ENCODE peak calls at places on chromosomes 16 and 17, in nine cellular contexts. O is A549, K is NB4, D is esophagus muscularis mucosa, F is IMR-90, R is gastrocnemius medialis, V is lower leg skin, M is uterus, G is ovary. C is an unnamed sample.

GRCh38 chr16:51151435-51151950 is 423 bp upstream of the SALL1 start:
- DNase-seq in O (no peak), K (no peak), D (no peak), F (peak), R (no peak), V (no peak), M (peak), G (peak), C (no peak)

GRCh38 chr16:70573451-70574121 is 50.0 kb downstream of the SF3B3 start:
- DNase-seq in O (no peak), K (peak), D (no peak), F (peak), R (peak), V (peak), M (no peak), G (no peak), C (no peak)

GRCh38 chr16:973366-973765 is 2.6 kb upstream of the LMF1 start:
- DNase-seq in O (no peak), K (no peak), D (no peak), F (no peak), R (no peak), V (no peak), M (no peak), G (no peak), C (no peak)

GRCh38 chr16:49012961-49013726 is 268.5 kb downstream of the CBLN1 start:
- DNase-seq in O (no peak), K (no peak), D (peak), F (no peak), R (no peak), V (peak), M (peak), G (no peak), C (no peak)

GRCh38 chr16:70395345-70395901 is 43.5 kb downstream of the ST3GAL2 start:
- DNase-seq in O (peak), K (peak), D (no peak), F (peak), R (peak), V (no peak), M (no peak), G (peak), C (peak)

GRCh38 chr17:81902653-81903414 is 796 bp downstream of the NPB start:
- DNase-seq in O (no peak), K (no peak), D (no peak), F (no peak), R (no peak), V (no peak), M (no peak), G (peak), C (no peak)

GRCh38 chr16:2022723-2023097 is 3.1 kb downstream of the NPW start:
- DNase-seq in O (peak), K (no peak), D (no peak), F (peak), R (no peak), V (no peak), M (peak), G (no peak), C (no peak)

GRCh38 chr16:88969361-88969831 is 7.6 kb downstream of the CBFA2T3 start:
- DNase-seq in O (no peak), K (no peak), D (no peak), F (no peak), R (no peak), V (no peak), M (no peak), G (no peak), C (no peak)

GRCh38 chr17:42848093-42848492 is 2.9 kb upstream of the AOC3 start:
- DNase-seq in O (no peak), K (no peak), D (no peak), F (no peak), R (no peak), V (peak), M (no peak), G (no peak), C (no peak)

GRCh38 chr17:57295526-57296023 is 39.3 kb downstream of the MSI2 start:
- DNase-seq in O (no peak), K (no peak), D (no peak), F (peak), R (no peak), V (no peak), M (no peak), G (no peak), C (no peak)

GRCh38 chr16:47524007-47524405 is 62.9 kb downstream of the PHKB start:
- DNase-seq in O (no peak), K (no peak), D (no peak), F (no peak), R (no peak), V (no peak), M (no peak), G (no peak), C (no peak)

GRCh38 chr17:704111-704864 is 10.4 kb downstream of the VPS53 start:
- DNase-seq in O (no peak), K (no peak), D (no peak), F (no peak), R (no peak), V (no peak), M (no peak), G (no peak), C (no peak)

GRCh38 chr17:51597340-51597739 is 337.0 kb downstream of the UTP18 start:
- DNase-seq in O (no peak), K (no peak), D (no peak), F (no peak), R (no peak), V (no peak), M (no peak), G (no peak), C (no peak)

GRCh38 chr16:79257958-79258490 is 342.5 kb downstream of the MAF start:
- DNase-seq in O (no peak), K (no peak), D (no peak), F (no peak), R (no peak), V (peak), M (no peak), G (no peak), C (no peak)

GRCh38 chr16:75087040-75087979 is 29.3 kb downstream of the LDHD start:
- DNase-seq in O (no peak), K (peak), D (no peak), F (peak), R (peak), V (no peak), M (peak), G (no peak), C (peak)

GRCh38 chr17:13922885-13923284 is 146.4 kb upstream of the COX10 start:
- DNase-seq in O (no peak), K (no peak), D (peak), F (no peak), R (no peak), V (no peak), M (no peak), G (no peak), C (no peak)

GRCh38 chr16:474420-475122 is 49.1 kb downstream of the RAB11FIP3 start:
- DNase-seq in O (no peak), K (no peak), D (no peak), F (no peak), R (no peak), V (no peak), M (no peak), G (no peak), C (no peak)

GRCh38 chr17:80832888-80833583 is 158.6 kb upstream of the CHMP6 start:
- DNase-seq in O (peak), K (peak), D (peak), F (peak), R (peak), V (peak), M (peak), G (peak), C (peak)

GRCh38 chr17:42055003-42055402 is 4.6 kb upstream of the C17orf113 start:
- DNase-seq in O (no peak), K (no peak), D (no peak), F (no peak), R (no peak), V (no peak), M (no peak), G (no peak), C (no peak)

GRCh38 chr17:77308768-77309726 is 168.3 kb downstream of the SEC14L1 start:
- DNase-seq in O (no peak), K (peak), D (no peak), F (peak), R (no peak), V (peak), M (peak), G (no peak), C (peak)

GRCh38 chr16:68444058-68444657 is 4.2 kb downstream of the SMPD3 start:
- DNase-seq in O (no peak), K (peak), D (no peak), F (peak), R (no peak), V (no peak), M (no peak), G (peak), C (no peak)

GRCh38 chr16:76639685-76640289 is 362.6 kb downstream of the CNTNAP4 start:
- DNase-seq in O (peak), K (peak), D (no peak), F (peak), R (no peak), V (no peak), M (no peak), G (no peak), C (peak)

GRCh38 chr17:31313982-31314787 is at the start of gene EVI2B:
- DNase-seq in O (no peak), K (peak), D (no peak), F (peak), R (no peak), V (no peak), M (no peak), G (no peak), C (no peak)

GRCh38 chr16:81567987-81568748 is 123.6 kb downstream of the CMIP start:
- DNase-seq in O (peak), K (peak), D (no peak), F (peak), R (no peak), V (no peak), M (peak), G (peak), C (no peak)

GRCh38 chr17:63827002-63827800 is at the start of the genes FTSJ3 and PSMC5:
- DNase-seq in O (peak), K (peak), D (peak), F (peak), R (peak), V (peak), M (peak), G (peak), C (peak)
- TF ChIP-seq POLR2A in O (peak), K (peak), D (peak), F (peak), R (peak), V (peak), M (peak), G (peak), C (peak)

DNA sequence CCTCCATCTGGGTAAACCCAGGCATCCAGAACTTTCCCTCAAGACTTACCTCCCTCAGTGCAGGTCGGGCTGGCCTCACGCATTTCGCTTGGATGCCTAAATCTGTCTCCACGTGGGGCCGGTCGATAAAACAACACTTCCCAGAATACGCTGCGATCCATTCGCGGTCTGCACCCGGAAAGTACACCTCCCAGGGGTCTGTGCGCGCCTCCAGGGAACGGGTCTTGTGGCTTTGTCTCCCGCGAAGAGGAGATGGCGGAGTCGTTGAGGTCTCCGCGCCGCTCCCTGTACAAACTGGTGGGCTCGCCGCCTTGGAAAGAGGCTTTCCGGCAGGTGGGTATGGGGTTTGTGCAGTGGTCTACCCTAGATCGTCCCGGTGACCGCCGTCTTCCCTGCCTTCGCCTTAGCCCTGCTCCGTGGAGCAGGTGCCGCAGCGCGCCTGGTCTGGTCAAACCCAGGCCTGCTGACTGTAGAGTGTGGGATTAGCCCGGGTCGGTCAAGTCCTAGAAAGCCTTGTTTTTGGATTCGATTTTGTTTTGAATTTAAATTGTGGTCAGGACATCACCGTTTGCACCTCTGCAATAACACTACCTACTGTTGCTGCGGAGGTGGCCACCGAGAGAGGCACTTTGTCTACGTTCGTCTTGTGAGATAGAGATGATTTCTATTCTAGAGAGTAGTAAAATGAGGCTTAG is at the start of gene RPAIN:
- DNase-seq in O (peak), K (peak), D (peak), F (peak), R (peak), V (peak), M (peak), G (peak), C (peak)
- TF ChIP-seq POLR2A in O (peak), K (peak), D (peak), F (no peak), R (peak), V (no peak), M (peak), G (peak), C (peak)

DNA sequence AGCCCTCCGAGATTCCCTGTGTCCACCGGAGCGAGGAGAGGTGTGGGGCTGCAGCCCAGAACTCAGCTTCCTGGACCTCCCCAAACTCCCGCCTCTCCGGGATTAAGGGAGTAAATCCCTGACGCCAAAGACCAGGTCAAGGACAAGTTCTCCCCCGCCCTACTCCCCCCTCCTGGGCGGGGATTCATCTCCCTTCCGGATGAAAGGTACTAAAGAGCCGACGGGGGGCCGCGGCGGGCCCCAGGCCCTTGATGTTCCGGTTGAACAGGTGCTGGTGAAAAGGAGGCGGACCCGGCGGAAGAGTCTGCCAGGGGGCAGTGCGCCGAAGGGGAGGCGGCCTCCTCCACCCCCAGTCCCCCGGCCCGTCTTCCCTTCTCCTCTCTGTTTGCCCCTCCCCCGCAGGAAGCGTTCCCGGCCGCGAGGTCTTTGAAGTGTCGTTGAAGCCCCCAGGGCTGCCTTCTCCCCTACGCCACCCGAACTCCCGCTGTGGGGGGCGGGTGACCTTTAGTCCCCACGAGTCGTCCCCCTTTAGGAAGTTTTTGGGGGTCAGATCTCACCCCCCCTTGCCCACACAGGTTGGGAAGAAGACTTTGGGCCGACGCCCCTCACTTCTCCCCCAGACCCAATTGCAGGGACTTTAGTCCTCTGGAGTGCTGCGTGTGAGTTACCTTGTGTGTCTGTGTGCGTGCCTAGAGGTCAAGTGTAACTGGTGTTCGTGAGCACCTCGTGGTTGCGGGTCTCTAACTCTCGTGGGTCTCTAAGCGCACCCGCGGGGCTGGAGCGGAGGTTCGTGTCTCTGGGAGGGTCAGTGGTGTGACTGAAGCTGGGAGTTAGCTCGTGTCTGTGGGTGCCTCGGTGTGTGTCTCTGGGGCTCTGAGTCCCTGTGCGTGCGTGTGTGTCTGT is 1.1 kb upstream of the MLLT6 start:
- DNase-seq in O (no peak), K (peak), D (peak), F (no peak), R (peak), V (peak), M (peak), G (peak), C (peak)
- TF ChIP-seq POLR2A in O (no peak), K (peak), D (no peak), F (no peak), R (peak), V (no peak), M (peak), G (peak), C (peak)

GRCh38 chr16:84600343-84601229 is 17.3 kb downstream of the COTL1 start:
- DNase-seq in O (no peak), K (peak), D (no peak), F (peak), R (no peak), V (no peak), M (no peak), G (no peak), C (peak)

GRCh38 chr16:84596801-84597517 is 20.9 kb downstream of the COTL1 start:
- DNase-seq in O (no peak), K (no peak), D (no peak), F (no peak), R (no peak), V (no peak), M (no peak), G (no peak), C (no peak)

GRCh38 chr16:84598391-84598750 is 19.5 kb downstream of the COTL1 start:
- DNase-seq in O (no peak), K (no peak), D (no peak), F (no peak), R (no peak), V (no peak), M (no peak), G (no peak), C (no peak)

GRCh38 chr16:84597518-84598390 is 20.1 kb downstream of the COTL1 start:
- DNase-seq in O (no peak), K (peak), D (no peak), F (no peak), R (no peak), V (no peak), M (no peak), G (no peak), C (no peak)

DNA sequence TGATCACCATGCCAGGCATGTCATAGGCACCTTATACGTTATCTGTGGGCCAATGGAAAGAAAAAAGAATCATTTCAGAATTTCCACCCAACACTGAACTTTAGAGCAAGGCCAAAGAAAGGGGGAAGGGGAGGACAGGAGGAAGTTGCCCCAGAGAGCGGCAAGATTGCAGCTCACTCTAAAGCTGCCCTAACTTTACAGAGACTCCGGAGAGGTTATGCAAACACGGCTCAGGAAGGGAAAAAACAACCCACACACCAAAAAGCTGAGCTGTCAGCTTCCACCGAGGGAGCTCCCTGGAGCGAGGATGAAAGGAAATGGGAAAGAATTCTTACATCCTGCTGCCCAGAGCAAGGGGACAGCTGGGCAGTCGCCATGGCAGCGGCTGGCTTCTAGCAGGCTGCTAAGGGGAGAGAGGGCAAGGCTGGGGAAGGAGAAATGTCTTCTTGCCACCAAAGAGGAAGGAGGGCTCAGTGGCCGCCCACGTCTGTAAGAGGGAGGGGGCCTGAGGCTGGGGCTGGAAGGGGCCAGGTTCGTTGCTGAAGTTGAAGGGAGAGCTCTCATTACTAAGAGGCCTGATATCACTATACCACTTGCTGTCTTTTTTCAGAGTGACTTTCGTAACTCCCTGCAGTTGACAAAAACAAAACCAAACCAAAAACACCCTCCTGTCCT is 18.2 kb downstream of the COTL1 start:
- DNase-seq in O (no peak), K (peak), D (no peak), F (peak), R (peak), V (no peak), M (peak), G (peak), C (peak)
- TF ChIP-seq POLR2A in O (no peak), K (no peak), D (no peak), F (no peak), R (no peak), V (no peak), M (no peak), G (no peak), C (no peak)

DNA sequence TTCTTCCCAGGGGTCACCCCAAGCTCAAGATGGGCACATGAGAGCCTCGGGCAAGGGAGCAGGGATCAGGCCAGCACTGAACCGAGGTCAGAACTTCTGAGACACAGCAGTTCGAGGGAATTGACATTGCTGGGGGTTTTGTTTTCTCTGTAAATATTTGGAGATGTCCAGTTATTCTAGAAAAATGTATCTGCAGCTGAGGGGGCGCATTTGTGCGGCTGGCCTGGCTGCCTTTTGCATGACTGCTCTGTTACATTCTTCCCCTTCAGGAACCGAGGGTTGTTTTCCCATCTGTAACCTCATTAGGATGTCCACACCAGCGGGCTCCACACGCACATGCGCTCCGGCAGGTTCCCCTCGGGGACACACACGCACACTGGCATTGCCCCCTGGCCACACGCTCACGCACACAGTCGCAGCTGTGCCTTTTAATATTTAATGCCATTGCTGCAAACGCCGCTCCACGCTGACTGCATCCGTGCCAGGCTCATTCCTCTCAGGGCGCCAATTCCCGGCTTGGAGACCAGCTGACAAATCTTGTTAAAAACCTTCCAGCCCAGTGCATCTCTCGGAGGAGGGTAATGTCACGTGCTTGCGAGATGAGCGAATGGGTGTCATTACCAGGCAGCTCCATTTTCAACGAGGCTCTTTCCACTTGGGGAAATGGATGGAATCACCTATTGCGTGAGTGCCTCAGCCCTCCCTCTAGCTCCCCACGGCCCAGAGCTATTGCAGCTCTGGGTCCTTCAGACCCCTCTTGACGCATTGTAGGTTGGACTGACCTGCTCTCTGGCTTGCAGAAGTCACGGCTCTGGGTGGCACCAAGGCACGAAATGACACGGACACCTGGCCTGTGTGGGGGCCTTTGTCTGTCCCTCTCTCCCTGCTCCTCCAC is 13.2 kb downstream of the CCR7 start:
- DNase-seq in O (peak), K (no peak), D (peak), F (peak), R (peak), V (peak), M (peak), G (no peak), C (no peak)
- TF ChIP-seq POLR2A in O (no peak), K (no peak), D (no peak), F (peak), R (no peak), V (no peak), M (no peak), G (no peak), C (no peak)

GRCh38 chr16:30921748-30922419 is 1.5 kb upstream of the FBXL19 start:
- DNase-seq in O (peak), K (peak), D (peak), F (peak), R (peak), V (peak), M (peak), G (peak), C (peak)
- TF ChIP-seq POLR2A in O (peak), K (no peak), D (no peak), F (no peak), R (no peak), V (no peak), M (peak), G (no peak), C (no peak)

GRCh38 chr17:19461139-19461538 is 50.1 kb downstream of the RNF112 start:
- DNase-seq in O (no peak), K (peak), D (no peak), F (no peak), R (no peak), V (peak), M (no peak), G (no peak), C (no peak)

GRCh38 chr17:19461681-19462080 is 50.6 kb downstream of the RNF112 start:
- DNase-seq in O (no peak), K (no peak), D (no peak), F (no peak), R (no peak), V (peak), M (no peak), G (no peak), C (no peak)

GRCh38 chr17:19460695-19461094 is 49.7 kb downstream of the RNF112 start:
- DNase-seq in O (no peak), K (no peak), D (no peak), F (no peak), R (no peak), V (peak), M (peak), G (no peak), C (no peak)

GRCh38 chr17:19464033-19465026 is 53.3 kb downstream of the RNF112 start:
- DNase-seq in O (no peak), K (no peak), D (no peak), F (peak), R (no peak), V (peak), M (peak), G (no peak), C (no peak)
- TF ChIP-seq POLR2A in O (no peak), K (no peak), D (no peak), F (no peak), R (no peak), V (no peak), M (no peak), G (no peak), C (no peak)